ENCODE peak calls at places on chromosome 4, in six cellular contexts. One of them, this sample, is unnamed.

GRCh38 chr4:5212255-5213032 is 161.2 kb downstream of the STK32B start:
- DNase-seq in activated T-cell treated with anti-CD3 and anti-CD28 coated beads, Interleukin-2, amount 50 U/mL, for 72 hours: no peak
- DNase-seq in iPS-NIHi11: no peak
- DNase-seq in NCI-H2171: no peak
- DNase-seq in OCI-LY7: no peak
- DNase-seq in activated CD4-positive, alpha-beta T cell treated with anti-CD3 and anti-CD28 coated beads, Interleukin-2, amount 50 U/mL, for 24 hours: no peak
- DNase-seq in this sample: no peak

GRCh38 chr4:95204267-95204835 is 344.4 kb downstream of the UNC5C start:
- DNase-seq in activated T-cell treated with anti-CD3 and anti-CD28 coated beads, Interleukin-2, amount 50 U/mL, for 72 hours: no peak
- DNase-seq in iPS-NIHi11: no peak
- DNase-seq in NCI-H2171: no peak
- DNase-seq in OCI-LY7: no peak
- DNase-seq in activated CD4-positive, alpha-beta T cell treated with anti-CD3 and anti-CD28 coated beads, Interleukin-2, amount 50 U/mL, for 24 hours: no peak
- DNase-seq in this sample: no peak

GRCh38 chr4:15253346-15253745 is 174.5 kb upstream of the C1QTNF7 start:
- DNase-seq in activated T-cell treated with anti-CD3 and anti-CD28 coated beads, Interleukin-2, amount 50 U/mL, for 72 hours: no peak
- DNase-seq in iPS-NIHi11: no peak
- DNase-seq in NCI-H2171: no peak
- DNase-seq in OCI-LY7: no peak
- DNase-seq in activated CD4-positive, alpha-beta T cell treated with anti-CD3 and anti-CD28 coated beads, Interleukin-2, amount 50 U/mL, for 24 hours: no peak
- DNase-seq in this sample: no peak

GRCh38 chr4:40458109-40458508 is 123.0 kb downstream of the CHRNA9 start:
- DNase-seq in activated T-cell treated with anti-CD3 and anti-CD28 coated beads, Interleukin-2, amount 50 U/mL, for 72 hours: no peak
- DNase-seq in iPS-NIHi11: no peak
- DNase-seq in NCI-H2171: no peak
- DNase-seq in OCI-LY7: no peak
- DNase-seq in activated CD4-positive, alpha-beta T cell treated with anti-CD3 and anti-CD28 coated beads, Interleukin-2, amount 50 U/mL, for 24 hours: no peak
- DNase-seq in this sample: no peak

GRCh38 chr4:76752911-76753494 is 144.9 kb downstream of the SOWAHB start:
- DNase-seq in activated T-cell treated with anti-CD3 and anti-CD28 coated beads, Interleukin-2, amount 50 U/mL, for 72 hours: peak
- DNase-seq in iPS-NIHi11: no peak
- DNase-seq in NCI-H2171: no peak
- DNase-seq in OCI-LY7: no peak
- DNase-seq in activated CD4-positive, alpha-beta T cell treated with anti-CD3 and anti-CD28 coated beads, Interleukin-2, amount 50 U/mL, for 24 hours: no peak
- DNase-seq in this sample: no peak

GRCh38 chr4:997375-998071 is 4.3 kb upstream of the SLC26A1 start:
- DNase-seq in activated T-cell treated with anti-CD3 and anti-CD28 coated beads, Interleukin-2, amount 50 U/mL, for 72 hours: no peak
- DNase-seq in iPS-NIHi11: peak
- DNase-seq in NCI-H2171: no peak
- DNase-seq in OCI-LY7: no peak
- DNase-seq in activated CD4-positive, alpha-beta T cell treated with anti-CD3 and anti-CD28 coated beads, Interleukin-2, amount 50 U/mL, for 24 hours: no peak
- DNase-seq in this sample: no peak

GRCh38 chr4:165757426-165757825 is 115.6 kb upstream of the TLL1 start:
- DNase-seq in activated T-cell treated with anti-CD3 and anti-CD28 coated beads, Interleukin-2, amount 50 U/mL, for 72 hours: no peak
- DNase-seq in iPS-NIHi11: no peak
- DNase-seq in NCI-H2171: no peak
- DNase-seq in OCI-LY7: no peak
- DNase-seq in activated CD4-positive, alpha-beta T cell treated with anti-CD3 and anti-CD28 coated beads, Interleukin-2, amount 50 U/mL, for 24 hours: no peak
- DNase-seq in this sample: no peak

GRCh38 chr4:16897351-16897750 is 1.1 kb downstream of the LDB2 start:
- DNase-seq in activated T-cell treated with anti-CD3 and anti-CD28 coated beads, Interleukin-2, amount 50 U/mL, for 72 hours: no peak
- DNase-seq in iPS-NIHi11: no peak
- DNase-seq in NCI-H2171: no peak
- DNase-seq in OCI-LY7: no peak
- DNase-seq in activated CD4-positive, alpha-beta T cell treated with anti-CD3 and anti-CD28 coated beads, Interleukin-2, amount 50 U/mL, for 24 hours: no peak
- DNase-seq in this sample: no peak

GRCh38 chr4:108141213-108142045 is 27.3 kb downstream of the LEF1 start:
- DNase-seq in activated T-cell treated with anti-CD3 and anti-CD28 coated beads, Interleukin-2, amount 50 U/mL, for 72 hours: peak
- DNase-seq in iPS-NIHi11: no peak
- DNase-seq in NCI-H2171: no peak
- DNase-seq in OCI-LY7: no peak
- DNase-seq in activated CD4-positive, alpha-beta T cell treated with anti-CD3 and anti-CD28 coated beads, Interleukin-2, amount 50 U/mL, for 24 hours: no peak
- DNase-seq in this sample: peak

GRCh38 chr4:6085943-6086628 is 67.9 kb upstream of the C4orf50 start:
- DNase-seq in activated T-cell treated with anti-CD3 and anti-CD28 coated beads, Interleukin-2, amount 50 U/mL, for 72 hours: no peak
- DNase-seq in iPS-NIHi11: no peak
- DNase-seq in NCI-H2171: no peak
- DNase-seq in OCI-LY7: no peak
- DNase-seq in activated CD4-positive, alpha-beta T cell treated with anti-CD3 and anti-CD28 coated beads, Interleukin-2, amount 50 U/mL, for 24 hours: no peak
- DNase-seq in this sample: no peak

GRCh38 chr4:188780028-188780427 is 640.8 kb downstream of the TRIML1 start:
- DNase-seq in activated T-cell treated with anti-CD3 and anti-CD28 coated beads, Interleukin-2, amount 50 U/mL, for 72 hours: no peak
- DNase-seq in iPS-NIHi11: no peak
- DNase-seq in NCI-H2171: no peak
- DNase-seq in OCI-LY7: no peak
- DNase-seq in activated CD4-positive, alpha-beta T cell treated with anti-CD3 and anti-CD28 coated beads, Interleukin-2, amount 50 U/mL, for 24 hours: no peak
- DNase-seq in this sample: no peak